ENCODE peak calls at places on chromosomes 4 and X, in six cellular contexts. One of them, this sample, is unnamed.

GRCh38 chr4:38672247-38673071 is 8.5 kb downstream of the KLF3 start:
- DNase-seq in thyroid gland: peak
- DNase-seq in CD8-positive, alpha-beta T cell: no peak
- DNase-seq in substantia nigra: no peak
- DNase-seq in IMR-90: no peak
- DNase-seq in HL-60: no peak
- DNase-seq in this sample: no peak

GRCh38 chrX:142156567-142156966 is 48.5 kb downstream of the MAGEC2 start:
- DNase-seq in thyroid gland: no peak
- DNase-seq in CD8-positive, alpha-beta T cell: no peak
- DNase-seq in substantia nigra: no peak
- DNase-seq in IMR-90: no peak
- DNase-seq in HL-60: no peak
- DNase-seq in this sample: no peak

GRCh38 chr4:142838781-142839180 is 7.3 kb downstream of the INPP4B start:
- DNase-seq in thyroid gland: no peak
- DNase-seq in CD8-positive, alpha-beta T cell: no peak
- DNase-seq in substantia nigra: no peak
- DNase-seq in IMR-90: no peak
- DNase-seq in HL-60: no peak
- DNase-seq in this sample: no peak

GRCh38 chrX:75603833-75604232 is 81.0 kb upstream of the ZDHHC15 start:
- DNase-seq in thyroid gland: no peak
- DNase-seq in CD8-positive, alpha-beta T cell: no peak
- DNase-seq in substantia nigra: no peak
- DNase-seq in IMR-90: peak
- DNase-seq in HL-60: peak
- DNase-seq in this sample: no peak

GRCh38 chr4:187602339-187603092 is 393.1 kb upstream of the ZFP42 start:
- DNase-seq in thyroid gland: no peak
- DNase-seq in CD8-positive, alpha-beta T cell: no peak
- DNase-seq in substantia nigra: no peak
- DNase-seq in IMR-90: peak
- DNase-seq in HL-60: no peak
- DNase-seq in this sample: no peak

GRCh38 chr4:53532521-53532920 is 58.8 kb downstream of the LNX1 start:
- DNase-seq in thyroid gland: no peak
- DNase-seq in CD8-positive, alpha-beta T cell: no peak
- DNase-seq in substantia nigra: no peak
- DNase-seq in IMR-90: peak
- DNase-seq in HL-60: no peak
- DNase-seq in this sample: no peak

GRCh38 chr4:78220283-78220682 is 163.2 kb downstream of the FRAS1 start:
- DNase-seq in thyroid gland: no peak
- DNase-seq in CD8-positive, alpha-beta T cell: no peak
- DNase-seq in substantia nigra: no peak
- DNase-seq in IMR-90: no peak
- DNase-seq in HL-60: no peak
- DNase-seq in this sample: no peak

GRCh38 chrX:7891928-7892327 is 35.3 kb downstream of the PNPLA4 start:
- DNase-seq in thyroid gland: no peak
- DNase-seq in CD8-positive, alpha-beta T cell: no peak
- DNase-seq in substantia nigra: no peak
- DNase-seq in IMR-90: no peak
- DNase-seq in HL-60: no peak
- DNase-seq in this sample: no peak

GRCh38 chr4:71635094-71635493 is 148.8 kb downstream of the GC start:
- DNase-seq in thyroid gland: no peak
- DNase-seq in CD8-positive, alpha-beta T cell: no peak
- DNase-seq in substantia nigra: no peak
- DNase-seq in IMR-90: no peak
- DNase-seq in HL-60: no peak
- DNase-seq in this sample: no peak

GRCh38 chr4:41304221-41304620 is 47.5 kb downstream of the UCHL1 start:
- DNase-seq in thyroid gland: peak
- DNase-seq in CD8-positive, alpha-beta T cell: no peak
- DNase-seq in substantia nigra: no peak
- DNase-seq in IMR-90: no peak
- DNase-seq in HL-60: no peak
- DNase-seq in this sample: no peak

GRCh38 chr4:124304936-124305335 is 407.6 kb downstream of the ANKRD50 start:
- DNase-seq in thyroid gland: no peak
- DNase-seq in CD8-positive, alpha-beta T cell: no peak
- DNase-seq in substantia nigra: no peak
- DNase-seq in IMR-90: no peak
- DNase-seq in HL-60: no peak
- DNase-seq in this sample: no peak

GRCh38 chrX:131745942-131746489 is 202.1 kb downstream of the OR13H1 start:
- DNase-seq in thyroid gland: no peak
- DNase-seq in CD8-positive, alpha-beta T cell: no peak
- DNase-seq in substantia nigra: no peak
- DNase-seq in IMR-90: no peak
- DNase-seq in HL-60: no peak
- DNase-seq in this sample: no peak

GRCh38 chr4:148056879-148057278 is 325.0 kb downstream of the ARHGAP10 start:
- DNase-seq in thyroid gland: peak
- DNase-seq in CD8-positive, alpha-beta T cell: peak
- DNase-seq in substantia nigra: peak
- DNase-seq in IMR-90: peak
- DNase-seq in HL-60: peak
- DNase-seq in this sample: peak

GRCh38 chr4:140291259-140291658 is 82.2 kb upstream of the SCOC start:
- DNase-seq in thyroid gland: no peak
- DNase-seq in CD8-positive, alpha-beta T cell: no peak
- DNase-seq in substantia nigra: no peak
- DNase-seq in IMR-90: peak
- DNase-seq in HL-60: no peak
- DNase-seq in this sample: no peak

GRCh38 chr4:86927843-86928395 is 6.9 kb upstream of the AFF1 start:
- DNase-seq in thyroid gland: no peak
- DNase-seq in CD8-positive, alpha-beta T cell: no peak
- DNase-seq in substantia nigra: no peak
- DNase-seq in IMR-90: peak
- DNase-seq in HL-60: peak
- DNase-seq in this sample: no peak

GRCh38 chr4:145786830-145787229 is 106.9 kb downstream of the C4orf51 start:
- DNase-seq in thyroid gland: no peak
- DNase-seq in CD8-positive, alpha-beta T cell: no peak
- DNase-seq in substantia nigra: no peak
- DNase-seq in IMR-90: no peak
- DNase-seq in HL-60: no peak
- DNase-seq in this sample: no peak

GRCh38 chr4:158170691-158171455 is 2.0 kb downstream of the GASK1B start:
- DNase-seq in thyroid gland: no peak
- DNase-seq in CD8-positive, alpha-beta T cell: no peak
- DNase-seq in substantia nigra: peak
- DNase-seq in IMR-90: peak
- DNase-seq in HL-60: no peak
- DNase-seq in this sample: peak

GRCh38 chr4:1777822-1778641 is 15.1 kb upstream of the FGFR3 start:
- DNase-seq in thyroid gland: peak
- DNase-seq in CD8-positive, alpha-beta T cell: no peak
- DNase-seq in substantia nigra: peak
- DNase-seq in IMR-90: no peak
- DNase-seq in HL-60: no peak
- DNase-seq in this sample: peak

GRCh38 chr4:32858971-32859370 is 2138.8 kb downstream of the PCDH7 start:
- DNase-seq in thyroid gland: no peak
- DNase-seq in CD8-positive, alpha-beta T cell: no peak
- DNase-seq in substantia nigra: no peak
- DNase-seq in IMR-90: peak
- DNase-seq in HL-60: no peak
- DNase-seq in this sample: no peak

GRCh38 chr4:14111730-14112171 is 484.2 kb upstream of the BOD1L1 start:
- DNase-seq in thyroid gland: no peak
- DNase-seq in CD8-positive, alpha-beta T cell: no peak
- DNase-seq in substantia nigra: no peak
- DNase-seq in IMR-90: peak
- DNase-seq in HL-60: no peak
- DNase-seq in this sample: no peak

GRCh38 chrX:68504237-68504636 is 5.4 kb downstream of the YIPF6 start:
- DNase-seq in thyroid gland: no peak
- DNase-seq in CD8-positive, alpha-beta T cell: no peak
- DNase-seq in substantia nigra: no peak
- DNase-seq in IMR-90: peak
- DNase-seq in HL-60: no peak
- DNase-seq in this sample: no peak

GRCh38 chrX:6708041-6708440 is 173.1 kb upstream of the VCX3A start:
- DNase-seq in thyroid gland: no peak
- DNase-seq in CD8-positive, alpha-beta T cell: no peak
- DNase-seq in substantia nigra: no peak
- DNase-seq in IMR-90: no peak
- DNase-seq in HL-60: no peak
- DNase-seq in this sample: no peak

GRCh38 chrX:110265624-110266023 is 52.3 kb downstream of the AMMECR1 start:
- DNase-seq in thyroid gland: no peak
- DNase-seq in CD8-positive, alpha-beta T cell: no peak
- DNase-seq in substantia nigra: no peak
- DNase-seq in IMR-90: no peak
- DNase-seq in HL-60: no peak
- DNase-seq in this sample: no peak

GRCh38 chr4:3661989-3662388 is 104.2 kb upstream of the ADRA2C start:
- DNase-seq in thyroid gland: no peak
- DNase-seq in CD8-positive, alpha-beta T cell: no peak
- DNase-seq in substantia nigra: no peak
- DNase-seq in IMR-90: no peak
- DNase-seq in HL-60: no peak
- DNase-seq in this sample: no peak

GRCh38 chr4:92305148-92305877 is 1.5 kb downstream of the GRID2 start:
- DNase-seq in thyroid gland: peak
- DNase-seq in CD8-positive, alpha-beta T cell: no peak
- DNase-seq in substantia nigra: peak
- DNase-seq in IMR-90: peak
- DNase-seq in HL-60: peak
- DNase-seq in this sample: peak

GRCh38 chr4:54587516-54587915 is 70.2 kb upstream of the KIT start:
- DNase-seq in thyroid gland: no peak
- DNase-seq in CD8-positive, alpha-beta T cell: no peak
- DNase-seq in substantia nigra: no peak
- DNase-seq in IMR-90: no peak
- DNase-seq in HL-60: no peak
- DNase-seq in this sample: no peak

GRCh38 chr4:54589586-54589985 is 68.2 kb upstream of the KIT start:
- DNase-seq in thyroid gland: no peak
- DNase-seq in CD8-positive, alpha-beta T cell: no peak
- DNase-seq in substantia nigra: no peak
- DNase-seq in IMR-90: no peak
- DNase-seq in HL-60: no peak
- DNase-seq in this sample: no peak

GRCh38 chr4:54587107-54587506 is 70.7 kb upstream of the KIT start:
- DNase-seq in thyroid gland: no peak
- DNase-seq in CD8-positive, alpha-beta T cell: no peak
- DNase-seq in substantia nigra: no peak
- DNase-seq in IMR-90: no peak
- DNase-seq in HL-60: no peak
- DNase-seq in this sample: no peak

GRCh38 chr4:54586343-54586953 is 71.3 kb upstream of the KIT start:
- DNase-seq in thyroid gland: no peak
- DNase-seq in CD8-positive, alpha-beta T cell: no peak
- DNase-seq in substantia nigra: no peak
- DNase-seq in IMR-90: peak
- DNase-seq in HL-60: no peak
- DNase-seq in this sample: no peak

GRCh38 chr4:54588404-54588803 is 69.4 kb upstream of the KIT start:
- DNase-seq in thyroid gland: no peak
- DNase-seq in CD8-positive, alpha-beta T cell: no peak
- DNase-seq in substantia nigra: no peak
- DNase-seq in IMR-90: peak
- DNase-seq in HL-60: no peak
- DNase-seq in this sample: no peak
- H3K27ac ChIP-seq in thyroid gland: no peak
- H3K27ac ChIP-seq in CD8-positive, alpha-beta T cell: no peak
- H3K27ac ChIP-seq in substantia nigra: no peak
- H3K27ac ChIP-seq in IMR-90: no peak
- H3K27ac ChIP-seq in HL-60: no peak
- H3K27ac ChIP-seq in this sample: no peak

GRCh38 chr4:24805036-24805435 is 9.7 kb downstream of the SOD3 start:
- DNase-seq in thyroid gland: peak
- DNase-seq in CD8-positive, alpha-beta T cell: no peak
- DNase-seq in substantia nigra: no peak
- DNase-seq in IMR-90: no peak
- DNase-seq in HL-60: no peak
- DNase-seq in this sample: no peak

GRCh38 chr4:24800273-24800880 is 5.0 kb downstream of the SOD3 start:
- DNase-seq in thyroid gland: no peak
- DNase-seq in CD8-positive, alpha-beta T cell: no peak
- DNase-seq in substantia nigra: no peak
- DNase-seq in IMR-90: no peak
- DNase-seq in HL-60: no peak
- DNase-seq in this sample: no peak

GRCh38 chr4:24805566-24805965 is 10.2 kb downstream of the SOD3 start:
- DNase-seq in thyroid gland: no peak
- DNase-seq in CD8-positive, alpha-beta T cell: no peak
- DNase-seq in substantia nigra: no peak
- DNase-seq in IMR-90: no peak
- DNase-seq in HL-60: no peak
- DNase-seq in this sample: no peak

GRCh38 chr4:24801136-24801855 is 5.9 kb downstream of the SOD3 start:
- DNase-seq in thyroid gland: no peak
- DNase-seq in CD8-positive, alpha-beta T cell: no peak
- DNase-seq in substantia nigra: no peak
- DNase-seq in IMR-90: no peak
- DNase-seq in HL-60: no peak
- DNase-seq in this sample: no peak

GRCh38 chr4:24802648-24803047 is 7.3 kb downstream of the SOD3 start:
- DNase-seq in thyroid gland: no peak
- DNase-seq in CD8-positive, alpha-beta T cell: no peak
- DNase-seq in substantia nigra: no peak
- DNase-seq in IMR-90: no peak
- DNase-seq in HL-60: no peak
- DNase-seq in this sample: no peak
- H3K27ac ChIP-seq in thyroid gland: no peak
- H3K27ac ChIP-seq in CD8-positive, alpha-beta T cell: no peak
- H3K27ac ChIP-seq in substantia nigra: no peak
- H3K27ac ChIP-seq in IMR-90: no peak
- H3K27ac ChIP-seq in HL-60: no peak
- H3K27ac ChIP-seq in this sample: no peak

GRCh38 chr4:151673913-151674520 is 86.8 kb downstream of the GATB start:
- DNase-seq in thyroid gland: no peak
- DNase-seq in CD8-positive, alpha-beta T cell: no peak
- DNase-seq in substantia nigra: no peak
- DNase-seq in IMR-90: no peak
- DNase-seq in HL-60: no peak
- DNase-seq in this sample: no peak
- H3K27ac ChIP-seq in thyroid gland: no peak
- H3K27ac ChIP-seq in CD8-positive, alpha-beta T cell: no peak
- H3K27ac ChIP-seq in substantia nigra: no peak
- H3K27ac ChIP-seq in IMR-90: no peak
- H3K27ac ChIP-seq in HL-60: no peak
- H3K27ac ChIP-seq in this sample: no peak

DNA sequence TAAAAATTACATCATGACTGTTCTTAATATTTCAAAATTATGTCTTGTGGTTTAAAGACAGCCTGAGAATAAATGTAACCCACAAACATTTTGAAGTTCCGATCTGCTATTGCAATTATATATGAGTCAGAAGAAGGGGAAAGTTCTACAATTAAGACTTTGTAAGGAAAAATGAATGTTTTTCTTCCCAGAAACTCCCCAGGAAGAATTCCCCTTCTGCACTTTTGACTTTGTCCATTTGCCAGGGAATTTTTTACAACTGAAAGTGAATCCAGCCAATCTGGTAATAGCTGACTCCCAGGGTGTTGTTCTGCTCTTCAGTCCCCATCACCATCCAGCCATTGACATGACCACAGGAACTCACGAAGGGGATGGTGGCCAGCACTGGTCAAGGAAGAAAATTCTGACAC is 61.6 kb upstream of the NOCT start:
- DNase-seq in thyroid gland: no peak
- DNase-seq in CD8-positive, alpha-beta T cell: no peak
- DNase-seq in substantia nigra: no peak
- DNase-seq in IMR-90: peak
- DNase-seq in HL-60: no peak
- DNase-seq in this sample: no peak
- H3K27ac ChIP-seq in thyroid gland: no peak
- H3K27ac ChIP-seq in CD8-positive, alpha-beta T cell: no peak
- H3K27ac ChIP-seq in substantia nigra: no peak
- H3K27ac ChIP-seq in IMR-90: no peak
- H3K27ac ChIP-seq in HL-60: no peak
- H3K27ac ChIP-seq in this sample: no peak

This sample was measured in pancreas.